ENCODE peak calls at places on chromosome 6, in five cellular contexts. H is HepG2, Y is WTC11, G is A549, K is K562. B is an unnamed sample.

GRCh38 chr6:146543940-146544661 is 468 bp downstream of the RAB32 start:
- DNase-seq in Y (peak; percentile 27), H (peak; percentile 74), K (no peak), G (peak; percentile 15), B (no peak)

GRCh38 chr6:123804771-123805540 is 1.3 kb downstream of the NKAIN2 start:
- DNase-seq in H (no peak), K (no peak), Y (no peak), G (no peak), B (no peak)

GRCh38 chr6:96156425-96156824 is 140.7 kb downstream of the FUT9 start:
- DNase-seq in Y (no peak), H (no peak), K (no peak), G (no peak), B (no peak)

GRCh38 chr6:144259988-144260387 is 25.1 kb upstream of the UTRN start:
- DNase-seq in H (no peak), K (no peak), G (no peak), Y (no peak), B (no peak)

GRCh38 chr6:1586256-1586655 is 23.5 kb upstream of the FOXC1 start:
- DNase-seq in G (no peak), K (no peak), H (no peak), Y (no peak), B (no peak)

GRCh38 chr6:1176595-1176994 is 135.3 kb upstream of the FOXQ1 start:
- DNase-seq in G (no peak), H (no peak), Y (no peak), K (no peak), B (no peak)

GRCh38 chr6:35203680-35204079 is 10.1 kb upstream of the SCUBE3 start:
- DNase-seq in G (no peak), H (no peak), K (no peak), Y (no peak), B (no peak)

GRCh38 chr6:145836767-145837166 is 22.2 kb upstream of the FBXO30 start:
- DNase-seq in G (no peak), H (no peak), Y (no peak), K (no peak), B (no peak)

GRCh38 chr6:34922177-34922663 is 33.2 kb downstream of the ANKS1A start:
- DNase-seq in K (no peak), Y (no peak), H (peak; percentile 20), G (no peak), B (no peak)

GRCh38 chr6:138204792-138205384 is 13.4 kb downstream of the PBOV1 start:
- DNase-seq in H (peak; percentile 51), G (no peak), K (no peak), Y (no peak), B (no peak)

GRCh38 chr6:163828038-163828790 is 413.7 kb downstream of the QKI start:
- DNase-seq in H (no peak), G (no peak), Y (no peak), K (no peak), B (no peak)

GRCh38 chr6:146874278-146875018 is 275.7 kb downstream of the ADGB start:
- DNase-seq in H (no peak), G (no peak), Y (no peak), K (no peak), B (no peak)

GRCh38 chr6:30818426-30818841 is 65.9 kb upstream of the DDR1 start:
- DNase-seq in H (no peak), Y (no peak), G (peak; percentile 18), K (no peak), B (no peak)

GRCh38 chr6:8707956-8708772 is 272.8 kb upstream of the SLC35B3 start:
- DNase-seq in K (no peak), H (peak; percentile 27), Y (no peak), G (peak; percentile 6), B (no peak)

GRCh38 chr6:152696543-152696942 is 1.2 kb upstream of the MYCT1 start:
- DNase-seq in G (no peak), Y (no peak), K (no peak), H (no peak), B (no peak)

GRCh38 chr6:85394853-85395538 is 54.9 kb upstream of the NT5E start:
- DNase-seq in G (no peak), K (no peak), H (no peak), Y (no peak), B (no peak)

GRCh38 chr6:166335378-166336366 is 6.7 kb downstream of the SFT2D1 start:
- DNase-seq in G (no peak), Y (no peak), K (no peak), H (no peak), B (peak; percentile 71)

GRCh38 chr6:308768-309167 is 16.5 kb downstream of the DUSP22 start:
- DNase-seq in H (no peak), G (no peak), K (no peak), Y (no peak), B (no peak)

GRCh38 chr6:43985329-43985728 is 141.9 kb downstream of the MRPL14 start:
- DNase-seq in K (no peak), Y (no peak), G (no peak), H (peak; percentile 59), B (no peak)

GRCh38 chr6:132491881-132492280 is 21.0 kb downstream of the STX7 start:
- DNase-seq in K (no peak), G (no peak), Y (no peak), H (no peak), B (no peak)

GRCh38 chr6:80366721-80367120 is 260.2 kb downstream of the BCKDHB start:
- DNase-seq in Y (no peak), K (no peak), G (no peak), H (no peak), B (no peak)

GRCh38 chr6:167523426-167523825 is 198.5 kb downstream of the TTLL2 start:
- DNase-seq in Y (no peak), G (no peak), H (no peak), K (no peak), B (no peak)

GRCh38 chr6:33914519-33915120 is 110.8 kb upstream of the MLN start:
- DNase-seq in H (no peak), K (no peak), G (no peak), Y (no peak), B (no peak)

GRCh38 chr6:62805431-62805830 is 405.8 kb upstream of the FKBP1C start:
- DNase-seq in Y (no peak), K (no peak), G (no peak), H (no peak), B (no peak)

DNA sequence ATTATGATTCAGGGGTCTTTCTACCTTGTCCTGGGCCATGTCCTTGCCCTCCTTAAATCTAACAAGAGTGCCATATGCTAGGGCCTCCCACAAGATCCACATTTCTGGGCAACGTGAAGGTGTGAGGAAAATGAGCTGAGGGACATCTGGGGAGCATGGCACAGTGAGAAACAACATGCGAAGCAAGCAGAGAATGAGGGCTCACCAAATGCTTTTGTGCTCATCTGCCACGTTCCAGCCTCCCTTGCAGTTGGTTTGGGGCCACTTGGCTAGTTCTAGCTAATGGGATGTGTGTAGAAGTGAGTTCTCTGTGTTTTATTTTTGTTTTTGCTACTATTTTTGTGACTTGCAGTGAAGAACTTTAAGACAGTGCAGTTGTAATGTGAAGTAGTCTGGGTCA is 21.4 kb upstream of the RNF182 start:
- DNase-seq in H (no peak), G (no peak), Y (no peak), K (no peak), B (no peak)
- TF ChIP-seq ESRRA in H (no peak), G (no peak), Y (no peak), K (no peak), B (no peak)

GRCh38 chr6:46377209-46377608 is 114.0 kb downstream of the RCAN2 start:
- DNase-seq in G (no peak), H (no peak), K (no peak), Y (no peak), B (no peak)

GRCh38 chr6:46381057-46381456 is 110.2 kb downstream of the RCAN2 start:
- DNase-seq in K (no peak), Y (no peak), G (no peak), H (peak; percentile 72), B (no peak)

GRCh38 chr6:46380152-46380807 is 111.0 kb downstream of the RCAN2 start:
- DNase-seq in Y (no peak), G (no peak), K (no peak), H (no peak), B (no peak)

GRCh38 chr6:46378161-46378881 is 112.9 kb downstream of the RCAN2 start:
- DNase-seq in H (no peak), Y (no peak), K (no peak), G (no peak), B (no peak)

GRCh38 chr6:46378882-46379405 is 112.3 kb downstream of the RCAN2 start:
- DNase-seq in K (no peak), H (peak; percentile 26), G (no peak), Y (no peak), B (no peak)
- TF ChIP-seq ESRRA in K (no peak), H (no peak), G (no peak), Y (no peak), B (no peak)

GRCh38 chr6:99997141-99997540 is 3.1 kb upstream of the MCHR2 start:
- DNase-seq in Y (no peak), G (no peak), H (no peak), K (no peak), B (no peak)

GRCh38 chr6:100001915-100002388 is 7.9 kb upstream of the MCHR2 start:
- DNase-seq in H (peak; percentile 24), Y (peak; percentile 48), K (peak; percentile 50), G (peak; percentile 10), B (no peak)
- TF ChIP-seq ESRRA in H (no peak), Y (no peak), K (no peak), G (no peak), B (no peak)

GRCh38 chr6:24596717-24597116 is 49.3 kb downstream of the KIAA0319 start:
- DNase-seq in G (no peak), K (no peak), H (no peak), Y (no peak), B (no peak)
- TF ChIP-seq ESRRA in G (no peak), K (no peak), H (no peak), Y (no peak), B (no peak)

GRCh38 chr6:157809613-157810012 is 13.4 kb upstream of the SNX9 start:
- DNase-seq in G (no peak), K (no peak), Y (no peak), H (no peak), B (no peak)
- TF ChIP-seq ESRRA in G (no peak), K (no peak), Y (no peak), H (no peak), B (no peak)